ENCODE peak calls at places on chromosomes 5 and 9, in five cellular contexts. H is effector memory CD8-positive, alpha-beta T cell; Z is stimulated activated CD4-positive, alpha-beta T cell treated with anti-CD3 and anti-CD28 coated beads, Interleukin-4, amount 100 ng/mL, for 1 hour; P is AG08396; X is stimulated activated naive CD4-positive, alpha-beta T cell. I is an unnamed sample.

GRCh38 chr5:96640696-96641095 is 21.5 kb upstream of the CAST start:
- DNase-seq in X (no peak), Z (no peak), P (no peak), H (no peak), I (no peak)

GRCh38 chr9:94490465-94490864 is 64.4 kb upstream of the PCAT7 start:
- DNase-seq in Z (no peak), X (no peak), H (no peak), P (no peak), I (no peak)

GRCh38 chr9:92292338-92293074 is 991 bp downstream of the IARS1 start:
- DNase-seq in H (no peak), Z (no peak), X (no peak), P (no peak), I (no peak)

GRCh38 chr5:150001660-150002493 is 1.3 kb downstream of the HMGXB3 start:
- DNase-seq in P (peak; percentile 80), H (peak; percentile 53), Z (peak; percentile 42), X (peak; percentile 52), I (peak; percentile 48)

GRCh38 chr9:31253800-31254762 is 1130.4 kb upstream of the ACO1 start:
- DNase-seq in H (no peak), P (no peak), X (no peak), Z (no peak), I (no peak)

GRCh38 chr5:71719092-71719964 is at the start of gene CARTPT:
- DNase-seq in X (no peak), Z (no peak), H (no peak), P (peak; percentile 13), I (no peak)

GRCh38 chr9:134335095-134335489 is 8.8 kb downstream of the RXRA start:
- DNase-seq in X (no peak), Z (no peak), H (no peak), P (no peak), I (no peak)

GRCh38 chr9:133658442-133659431 is 22.6 kb downstream of the DBH start:
- DNase-seq in X (peak; percentile 39), Z (peak; percentile 35), P (peak; percentile 64), H (no peak), I (no peak)

GRCh38 chr9:120931278-120932085 is 4.9 kb upstream of the TRAF1 start:
- DNase-seq in P (peak; percentile 64), H (no peak), Z (peak; percentile 62), X (peak; percentile 83), I (peak; percentile 90)

GRCh38 chr5:66958126-66958983 is 238.2 kb downstream of the CD180 start:
- DNase-seq in X (no peak), Z (no peak), P (peak; percentile 28), H (no peak), I (no peak)

I was measured in CD4-positive, CD25-positive, alpha-beta regulatory T cell.